ENCODE peak calls at places on chromosome 4, in four cellular contexts. H is IMR-90, D is mesendoderm, X is H9. O is an unnamed sample.

GRCh38 chr4:122583906-122584305 is 37.0 kb downstream of the IL21 start:
- DNase-seq in H (peak; percentile 21), X (no peak), D (no peak), O (no peak)

GRCh38 chr4:24210332-24210902 is 320.6 kb upstream of the PPARGC1A start:
- DNase-seq in X (no peak), H (peak; percentile 96), D (no peak), O (no peak)

GRCh38 chr4:4323705-4324534 is 33.9 kb downstream of the ZBTB49 start:
- DNase-seq in X (no peak), D (peak; percentile 45), H (peak; percentile 36), O (no peak)

GRCh38 chr4:97142893-97143292 is 1000.4 kb downstream of the STPG2 start:
- DNase-seq in H (no peak), X (no peak), D (no peak), O (no peak)

GRCh38 chr4:73707918-73708577 is 32.3 kb upstream of the CXCL8 start:
- DNase-seq in D (peak; percentile 86), X (no peak), H (peak; percentile 95), O (no peak)

GRCh38 chr4:73843369-73843768 is 6.9 kb downstream of the CXCL6 start:
- DNase-seq in D (no peak), H (no peak), X (no peak), O (no peak)

GRCh38 chr4:26566027-26566578 is 17.8 kb upstream of the TBC1D19 start:
- DNase-seq in H (no peak), X (no peak), D (no peak), O (no peak)

GRCh38 chr4:38531126-38531737 is 132.8 kb upstream of the KLF3 start:
- DNase-seq in H (peak; percentile 3), D (no peak), X (no peak), O (no peak)

GRCh38 chr4:69322055-69322454 is 41.8 kb downstream of the UGT2B28 start:
- DNase-seq in H (peak; percentile 0), X (no peak), D (no peak), O (no peak)

GRCh38 chr4:116499-116898 is 7.8 kb upstream of the ZNF718 start:
- DNase-seq in H (no peak), D (no peak), X (no peak), O (no peak)

GRCh38 chr4:3301450-3302163 is 8.8 kb downstream of the RGS12 start:
- DNase-seq in D (no peak), X (no peak), H (no peak), O (no peak)

GRCh38 chr4:152961041-152961751 is 25.1 kb downstream of the FHDC1 start:
- DNase-seq in H (no peak), X (no peak), D (no peak), O (no peak)

GRCh38 chr4:18882468-18882867 is 860.9 kb upstream of the LCORL start:
- DNase-seq in X (no peak), D (peak; percentile 79), H (peak; percentile 72), O (no peak)

GRCh38 chr4:126986828-126987227 is 645.9 kb upstream of the INTU start:
- DNase-seq in H (peak; percentile 82), D (peak; percentile 6), X (no peak), O (no peak)

GRCh38 chr4:176642472-176642871 is 150.2 kb downstream of the VEGFC start:
- DNase-seq in X (peak; percentile 36), D (peak; percentile 68), H (no peak), O (no peak)

GRCh38 chr4:7985891-7986441 is 46.3 kb upstream of the AFAP1 start:
- DNase-seq in X (no peak), H (peak; percentile 36), D (no peak), O (no peak)

GRCh38 chr4:20272411-20272872 is 20.7 kb downstream of the SLIT2 start:
- DNase-seq in X (no peak), D (no peak), H (peak; percentile 71), O (no peak)

GRCh38 chr4:154205471-154205870 is 286.1 kb downstream of the DCHS2 start:
- DNase-seq in H (no peak), D (no peak), X (no peak), O (no peak)

GRCh38 chr4:125420499-125420898 is 105.7 kb downstream of the FAT4 start:
- DNase-seq in H (no peak), D (no peak), X (no peak), O (no peak)

GRCh38 chr4:164350086-164350485 is 403.8 kb upstream of the SMIM31 start:
- DNase-seq in X (no peak), D (no peak), H (peak; percentile 17), O (no peak)

GRCh38 chr4:66688674-66689073 is 856.6 kb downstream of the CENPC start:
- DNase-seq in H (peak; percentile 9), D (no peak), X (no peak), O (no peak)

GRCh38 chr4:145956288-145956890 is 17.8 kb upstream of the ZNF827 start:
- DNase-seq in H (peak; percentile 40), D (peak; percentile 72), X (peak; percentile 46), O (no peak)

GRCh38 chr4:142386450-142386849 is 459.7 kb downstream of the INPP4B start:
- DNase-seq in X (no peak), H (no peak), D (no peak), O (no peak)

GRCh38 chr4:145315828-145316227 is 135.4 kb upstream of the OTUD4 start:
- DNase-seq in D (no peak), H (no peak), X (no peak), O (no peak)

GRCh38 chr4:145618210-145618911 is 824 bp upstream of the MMAA start:
- DNase-seq in X (no peak), D (no peak), H (no peak), O (no peak)

GRCh38 chr4:148539387-148539786 is 97.2 kb upstream of the NR3C2 start:
- DNase-seq in H (no peak), D (peak; percentile 69), X (no peak), O (no peak)

GRCh38 chr4:57553695-57554094 is 443.5 kb upstream of the IGFBP7 start:
- DNase-seq in H (no peak), X (no peak), D (no peak), O (no peak)

GRCh38 chr4:76931576-76932276 is 17.8 kb upstream of the SEPTIN11 start:
- DNase-seq in H (peak; percentile 20), D (no peak), X (no peak), O (no peak)

GRCh38 chr4:81732980-81733379 is 261.3 kb upstream of the RASGEF1B start:
- DNase-seq in D (no peak), H (no peak), X (no peak), O (no peak)

GRCh38 chr4:17220816-17221215 is 291.1 kb downstream of the QDPR start:
- DNase-seq in D (no peak), H (no peak), X (no peak), O (no peak)

GRCh38 chr4:76429636-76430035 is 5.4 kb upstream of the SHROOM3 start:
- DNase-seq in D (no peak), X (no peak), H (no peak), O (no peak)

GRCh38 chr4:36823199-36823967 is 421.2 kb upstream of the NWD2 start:
- DNase-seq in H (no peak), X (no peak), D (peak; percentile 27), O (no peak)

GRCh38 chr4:4856071-4857000 is 3.1 kb upstream of the MSX1 start:
- DNase-seq in D (peak; percentile 77), X (no peak), H (no peak), O (peak; percentile 64)

GRCh38 chr4:31230579-31230978 is 510.4 kb downstream of the PCDH7 start:
- DNase-seq in D (no peak), H (no peak), X (no peak), O (no peak)

GRCh38 chr4:182307746-182308145 is 64.5 kb downstream of the TENM3 start:
- DNase-seq in D (no peak), H (peak; percentile 97), X (no peak), O (no peak)

GRCh38 chr4:34108456-34108855 is 2135.9 kb downstream of the ARAP2 start:
- DNase-seq in H (peak; percentile 13), X (no peak), D (peak; percentile 14), O (no peak)

GRCh38 chr4:3406431-3406830 is 35.3 kb upstream of the HGFAC start:
- DNase-seq in H (no peak), D (no peak), X (peak; percentile 12), O (no peak)

GRCh38 chr4:182189107-182189878 is 53.9 kb upstream of the TENM3 start:
- DNase-seq in D (no peak), X (no peak), H (peak; percentile 94), O (no peak)

GRCh38 chr4:30553721-30554120 is 166.4 kb upstream of the PCDH7 start:
- DNase-seq in D (peak; percentile 4), X (no peak), H (peak; percentile 0), O (no peak)

GRCh38 chr4:128288689-128289106 is 1.1 kb upstream of the PGRMC2 start:
- DNase-seq in X (no peak), D (peak; percentile 72), H (peak; percentile 56), O (no peak)
- H3K4ac ChIP-seq in X (no peak overlapping the region), D (peak overlapping the region; percentile 61), H (peak overlapping the region; percentile 94), O (no peak overlapping the region)

GRCh38 chr4:159097785-159098184 is 5.1 kb upstream of the RAPGEF2 start:
- DNase-seq in H (no peak), D (peak; percentile 70), X (no peak), O (no peak)

GRCh38 chr4:159097144-159097543 is 5.7 kb upstream of the RAPGEF2 start:
- DNase-seq in X (no peak), D (no peak), H (no peak), O (no peak)

GRCh38 chr4:159101983-159102622 is 776 bp upstream of the RAPGEF2 start:
- DNase-seq in X (peak; percentile 34), H (no peak), D (peak; percentile 40), O (no peak)

GRCh38 chr4:159098482-159099127 is 4.3 kb upstream of the RAPGEF2 start:
- DNase-seq in H (no peak), X (no peak), D (no peak), O (no peak)

GRCh38 chr4:159096434-159096833 is 6.4 kb upstream of the RAPGEF2 start:
- DNase-seq in D (no peak), H (no peak), X (no peak), O (no peak)
- H3K56ac ChIP-seq in D (no peak overlapping the region), H (no peak overlapping the region), X (no peak overlapping the region), O (no peak overlapping the region)

GRCh38 chr4:1748465-1748995 is 27.2 kb downstream of the TACC3 start:
- DNase-seq in H (peak; percentile 41), X (peak; percentile 85), D (peak; percentile 71), O (peak; percentile 96)
- H3K4ac ChIP-seq in H (no peak overlapping the region), X (no peak overlapping the region), D (no peak overlapping the region), O (no peak overlapping the region)

DNA sequence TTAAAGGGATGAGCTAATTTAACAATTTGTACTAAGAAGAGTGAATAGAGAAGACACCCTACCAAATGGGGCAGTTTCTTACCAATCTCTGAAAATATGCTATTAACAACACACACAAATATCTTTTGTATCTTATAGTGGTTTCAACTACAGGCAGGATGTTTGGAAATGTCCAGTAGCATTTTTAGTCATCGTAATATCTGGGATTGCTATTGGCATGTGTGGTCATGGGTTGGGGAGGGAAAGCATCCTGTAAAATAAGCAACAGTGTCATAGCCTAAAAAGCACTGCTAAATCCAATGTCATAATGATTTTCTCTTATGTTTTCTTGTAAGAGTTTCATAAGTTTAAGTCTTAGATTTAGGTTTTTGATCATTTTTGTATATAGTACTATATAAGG is 29.3 kb upstream of the ABCG2 start:
- DNase-seq in H (peak; percentile 66), D (no peak), X (no peak), O (no peak)
- H3K56ac ChIP-seq in H (no peak overlapping the region), D (no peak overlapping the region), X (no peak overlapping the region), O (no peak overlapping the region)

GRCh38 chr4:173152104-173152503 is 16.5 kb upstream of the GALNT7 start:
- DNase-seq in D (no peak), H (no peak), X (no peak), O (no peak)

GRCh38 chr4:173151496-173151895 is 17.1 kb upstream of the GALNT7 start:
- DNase-seq in X (no peak), H (no peak), D (no peak), O (no peak)

GRCh38 chr4:173145111-173145510 is 23.5 kb upstream of the GALNT7 start:
- DNase-seq in H (no peak), X (no peak), D (no peak), O (no peak)

GRCh38 chr4:173146456-173146855 is 22.2 kb upstream of the GALNT7 start:
- DNase-seq in H (no peak), X (no peak), D (no peak), O (no peak)
- H3K4ac ChIP-seq in H (no peak overlapping the region), X (no peak overlapping the region), D (no peak overlapping the region), O (no peak overlapping the region)

O was measured in H1.